ENCODE peak calls at places on chromosomes 4 and X, in nine cellular contexts. D is Peyer's patch, I is uterus, T is HCT116, V is body of pancreas, M is right lobe of liver, P is tibial nerve, X is suprapubic skin, S is IMR-90. O is an unnamed sample.

GRCh38 chr4:98468744-98469143 is 189.7 kb downstream of the TSPAN5 start:
- DNase-seq in D (no peak), I (peak), T (no peak), V (no peak), M (no peak), P (no peak), X (no peak), S (peak), O (peak)

GRCh38 chrX:150980186-150980585 is 2.9 kb upstream of the HMGB3 start:
- DNase-seq in D (no peak), I (no peak), T (no peak), V (no peak), M (no peak), P (no peak), X (no peak), S (no peak), O (no peak)

GRCh38 chrX:154594491-154594890 is 9.6 kb downstream of the CTAG1A start:
- DNase-seq in D (no peak), I (no peak), T (no peak), V (no peak), M (no peak), P (no peak), X (no peak), S (no peak), O (no peak)

GRCh38 chr4:15925830-15926229 is 12.7 kb downstream of the FGFBP1 start:
- DNase-seq in D (no peak), I (no peak), T (no peak), V (no peak), M (no peak), P (no peak), X (no peak), S (no peak), O (no peak)

GRCh38 chr4:129176864-129177263 is 80.9 kb downstream of the C4orf33 start:
- DNase-seq in D (no peak), I (no peak), T (no peak), V (no peak), M (no peak), P (no peak), X (no peak), S (no peak), O (no peak)

GRCh38 chr4:142875117-142875516 is 29.0 kb upstream of the INPP4B start:
- DNase-seq in D (no peak), I (no peak), T (no peak), V (no peak), M (no peak), P (no peak), X (no peak), S (no peak), O (no peak)

GRCh38 chr4:113556382-113557134 is 205.0 kb downstream of the CAMK2D start:
- DNase-seq in D (no peak), I (no peak), T (no peak), V (no peak), M (no peak), P (no peak), X (no peak), S (no peak), O (no peak)

GRCh38 chr4:116688536-116688935 is 396.8 kb downstream of the TRAM1L1 start:
- DNase-seq in D (no peak), I (no peak), T (no peak), V (no peak), M (no peak), P (no peak), X (no peak), S (no peak), O (no peak)

GRCh38 chr4:151195801-151196200 is 81.2 kb upstream of the PRSS48 start:
- DNase-seq in D (no peak), I (no peak), T (no peak), V (no peak), M (no peak), P (no peak), X (no peak), S (peak), O (no peak)

GRCh38 chrX:69948398-69948797 is 101.3 kb downstream of the AWAT2 start:
- DNase-seq in D (no peak), I (no peak), T (no peak), V (no peak), M (no peak), P (no peak), X (no peak), S (no peak), O (no peak)

DNA sequence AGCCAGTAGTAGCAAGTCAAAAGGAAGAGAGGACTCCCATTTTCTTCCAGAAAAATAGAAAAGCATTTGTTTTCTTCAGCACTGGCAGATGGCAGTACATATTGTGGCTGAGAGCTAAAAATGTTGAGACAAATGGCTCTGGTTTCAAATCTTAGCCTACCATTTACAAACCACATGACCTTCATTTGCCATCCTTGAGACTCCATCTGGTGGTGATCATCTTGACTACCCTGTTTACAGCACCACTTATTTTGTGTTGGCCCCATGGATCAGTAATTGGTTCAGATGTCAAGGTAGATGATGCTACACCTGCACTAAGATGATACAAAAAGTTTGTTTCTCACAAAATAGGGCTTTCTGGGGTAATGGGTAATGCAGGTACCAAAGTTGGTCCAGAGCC is 951.8 kb upstream of the IGFBP7 start:
- DNase-seq in D (no peak), I (no peak), T (no peak), V (no peak), M (no peak), P (no peak), X (no peak), S (no peak), O (no peak)
- TF ChIP-seq CTCF in D (no peak), I (no peak), T (no peak), V (no peak), M (peak), P (no peak), X (no peak), S (no peak), O (no peak)

GRCh38 chrX:57103489-57103888 is 17.9 kb downstream of the SPIN2B start:
- DNase-seq in D (no peak), I (no peak), T (no peak), V (no peak), M (no peak), P (no peak), X (no peak), S (no peak), O (no peak)

GRCh38 chrX:57104406-57104805 is 16.9 kb downstream of the SPIN2B start:
- DNase-seq in D (no peak), I (no peak), T (no peak), V (no peak), M (no peak), P (no peak), X (no peak), S (no peak), O (no peak)

DNA sequence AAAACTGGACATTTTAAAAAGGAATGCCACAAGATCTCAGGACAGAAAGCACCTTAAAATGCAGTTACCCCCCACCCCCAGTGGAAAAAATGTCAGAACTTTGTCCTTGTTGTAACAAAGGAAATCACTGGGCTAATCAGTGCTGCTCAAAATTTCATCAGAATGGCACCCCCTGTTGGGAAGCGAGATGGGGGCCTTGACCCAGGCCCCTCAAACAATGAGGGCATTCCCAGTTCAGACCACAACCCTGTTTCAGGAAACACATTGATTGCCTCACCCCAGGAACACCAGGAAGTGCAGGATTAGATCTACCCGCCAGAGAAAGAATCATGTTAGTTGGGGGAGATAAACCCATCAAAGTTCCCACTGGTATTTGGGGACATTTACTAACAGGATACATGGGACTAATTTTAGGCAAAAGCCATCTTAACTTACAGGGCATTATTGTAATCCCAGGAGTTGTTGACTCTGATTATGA is 16.4 kb downstream of the SPIN2B start:
- DNase-seq in D (no peak), I (no peak), T (no peak), V (no peak), M (no peak), P (no peak), X (no peak), S (no peak), O (no peak)
- H3K27ac ChIP-seq in D (no peak), I (no peak), T (no peak), V (no peak), M (no peak), P (no peak), X (no peak), S (no peak), O (no peak)

GRCh38 chr4:170030121-170030520 is 3.9 kb upstream of the MFAP3L start:
- DNase-seq in D (no peak), I (no peak), T (no peak), V (no peak), M (no peak), P (no peak), X (no peak), S (no peak), O (no peak)

GRCh38 chr4:170025523-170026252 is 507 bp downstream of the MFAP3L start:
- DNase-seq in D (peak), I (peak), T (no peak), V (peak), M (peak), P (peak), X (peak), S (no peak), O (peak)

GRCh38 chr4:170022211-170022610 is 4.0 kb downstream of the MFAP3L start:
- DNase-seq in D (no peak), I (no peak), T (no peak), V (no peak), M (no peak), P (no peak), X (no peak), S (no peak), O (no peak)

GRCh38 chr4:170026253-170026991 is at the start of gene MFAP3L:
- DNase-seq in D (peak), I (peak), T (peak), V (peak), M (peak), P (peak), X (peak), S (peak), O (peak)

GRCh38 chr4:170027181-170027829 is 1.1 kb upstream of the MFAP3L start:
- DNase-seq in D (peak), I (peak), T (peak), V (peak), M (peak), P (peak), X (peak), S (peak), O (peak)
- TF ChIP-seq POLR2A in D (peak), I (no peak), T (no peak), V (no peak), M (peak), P (peak), X (no peak), S (no peak), O (no peak)

GRCh38 chr4:71785957-71786356 is 2.1 kb upstream of the GC start:
- DNase-seq in D (no peak), I (no peak), T (no peak), V (no peak), M (no peak), P (no peak), X (no peak), S (no peak), O (no peak)

GRCh38 chr4:71784569-71785197 is 804 bp upstream of the GC start:
- DNase-seq in D (no peak), I (no peak), T (no peak), V (no peak), M (no peak), P (no peak), X (no peak), S (no peak), O (no peak)

DNA sequence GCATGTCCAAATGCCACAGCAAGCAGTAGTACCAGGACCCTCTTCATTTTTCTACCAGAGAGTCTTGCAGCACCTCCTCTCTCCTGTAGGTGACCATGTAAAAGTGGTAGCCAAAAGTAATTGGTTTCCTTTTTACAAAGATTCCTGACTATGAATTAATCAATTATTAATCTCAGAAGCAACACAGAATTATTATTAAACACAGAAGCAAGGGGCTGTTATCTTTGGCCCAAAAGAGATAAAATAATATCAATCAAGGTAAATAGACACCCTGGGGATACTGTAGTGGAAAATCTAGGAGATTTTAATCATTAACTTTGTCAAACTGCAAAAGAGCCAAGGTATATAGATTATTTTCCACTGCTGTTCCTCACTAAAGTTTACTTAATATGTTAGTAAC is at the start of gene GC:
- DNase-seq in D (no peak), I (no peak), T (no peak), V (no peak), M (no peak), P (no peak), X (no peak), S (no peak), O (no peak)
- TF ChIP-seq CTCF in D (no peak), I (no peak), T (no peak), V (peak), M (peak), P (no peak), X (no peak), S (no peak), O (no peak)

GRCh38 chr4:182874946-182875345 is 42.2 kb downstream of the DCTD start:
- DNase-seq in D (no peak), I (no peak), T (no peak), V (no peak), M (no peak), P (no peak), X (no peak), S (no peak), O (no peak)

GRCh38 chr4:182872886-182873285 is 44.3 kb downstream of the DCTD start:
- DNase-seq in D (no peak), I (no peak), T (no peak), V (no peak), M (no peak), P (no peak), X (no peak), S (no peak), O (no peak)

GRCh38 chr4:182875471-182875870 is 41.7 kb downstream of the DCTD start:
- DNase-seq in D (no peak), I (no peak), T (no peak), V (no peak), M (no peak), P (no peak), X (no peak), S (no peak), O (no peak)

GRCh38 chr4:182873726-182874125 is 43.5 kb downstream of the DCTD start:
- DNase-seq in D (no peak), I (no peak), T (no peak), V (no peak), M (no peak), P (no peak), X (no peak), S (no peak), O (no peak)

DNA sequence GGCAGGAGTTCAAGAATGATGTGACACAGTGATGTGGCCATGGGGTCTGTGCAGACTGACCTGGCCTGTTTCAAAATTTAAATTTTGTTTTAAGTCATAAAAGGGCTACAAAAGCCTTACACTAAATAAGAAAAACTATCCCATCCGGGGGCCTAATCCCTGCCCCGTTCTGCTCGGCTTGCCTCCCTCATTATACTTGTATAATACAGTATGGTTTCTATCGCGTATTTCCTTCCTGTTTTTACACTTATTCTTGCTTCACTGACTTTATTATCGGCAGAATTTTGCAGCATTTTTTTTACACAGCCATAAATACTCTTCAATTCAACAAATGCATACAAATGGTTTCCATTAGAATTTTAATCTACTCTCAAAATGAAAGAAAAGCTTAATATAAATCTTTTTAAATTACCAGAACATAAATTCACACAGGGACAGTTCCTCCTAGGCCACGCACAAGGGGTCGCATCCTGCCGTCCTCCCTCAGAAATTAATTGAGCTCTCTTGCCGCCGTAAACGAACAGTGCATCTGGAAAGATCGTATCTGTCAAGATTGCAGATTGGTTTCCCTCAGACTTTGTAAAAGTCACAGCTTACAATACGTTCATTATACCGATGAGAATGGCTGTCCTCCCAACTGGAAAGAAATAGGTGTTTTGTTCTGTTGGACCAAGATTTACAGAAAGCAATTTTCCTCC is 42.9 kb downstream of the DCTD start:
- DNase-seq in D (no peak), I (no peak), T (no peak), V (no peak), M (no peak), P (no peak), X (no peak), S (no peak), O (no peak)
- H3K27ac ChIP-seq in D (no peak), I (no peak), T (no peak), V (no peak), M (no peak), P (no peak), X (no peak), S (no peak), O (no peak)

GRCh38 chrX:103585421-103586313 is at the start of gene TCEAL4:
- DNase-seq in D (peak), I (peak), T (no peak), V (peak), M (peak), P (peak), X (peak), S (no peak), O (peak)
- TF ChIP-seq POLR2A in D (peak), I (peak), T (no peak), V (peak), M (peak), P (no peak), X (no peak), S (no peak), O (peak)

DNA sequence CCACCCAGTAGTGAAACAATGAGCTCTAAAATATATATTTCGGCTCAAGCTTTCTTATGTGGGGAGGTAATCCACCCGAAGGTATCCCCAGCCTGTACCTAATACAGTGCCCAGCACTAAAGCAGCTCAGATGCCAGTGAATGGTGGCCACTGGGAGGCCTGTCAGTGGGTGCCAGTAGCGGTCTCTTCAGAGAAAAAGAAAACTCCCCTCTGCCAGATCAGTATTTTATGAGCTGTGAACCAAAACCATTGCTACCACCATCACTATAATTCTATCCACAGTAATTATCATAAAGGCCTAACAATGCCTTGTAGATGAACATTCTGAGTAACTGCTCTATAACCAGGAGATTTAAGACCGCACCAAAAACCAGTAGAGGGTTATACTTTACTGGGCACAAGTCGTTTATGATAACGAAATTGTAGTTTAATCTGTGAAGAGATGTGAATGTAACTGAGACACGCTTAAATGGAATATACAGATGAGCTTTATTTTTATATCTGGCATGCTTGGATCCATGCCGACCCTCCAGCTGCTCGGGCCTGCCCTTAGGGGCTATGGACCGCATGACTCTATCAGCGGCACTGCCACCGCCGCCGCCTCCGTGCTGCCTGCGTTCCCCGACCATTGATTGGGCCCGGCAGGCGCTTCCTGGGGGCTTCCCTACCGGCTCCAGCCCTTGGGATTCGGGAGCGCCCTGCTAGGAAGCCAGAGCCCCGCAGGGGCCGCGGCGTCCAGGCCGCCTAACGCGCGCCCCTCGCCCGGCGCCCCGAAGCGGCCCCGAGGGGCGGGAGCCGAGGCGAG is 586 bp upstream of the NFKB1 start:
- DNase-seq in D (peak), I (peak), T (no peak), V (peak), M (peak), P (peak), X (peak), S (peak), O (peak)
- TF ChIP-seq CTCF in D (peak), I (peak), T (peak), V (no peak), M (peak), P (no peak), X (peak), S (no peak), O (no peak)

O was measured in heart left ventricle.